ENCODE peak calls at places on chromosomes 13 and 19, in seven cellular contexts. M is astrocyte; E is myocyte; O is adipocyte; L is left ventricle myocardium superior; V is H9; U is stimulated activated CD4-positive, alpha-beta T cell treated with anti-CD3 and anti-CD28 coated beads, TNF-alpha, amount 100 ng/mL, for 4 hours. Z is an unnamed sample.

GRCh38 chr19:55385749-55386514 is at the start of gene RPL28:
- DNase-seq in M (peak; percentile 88), E (peak; percentile 99), O (peak; percentile 100), L (peak; percentile 98), V (peak; percentile 98), U (peak; percentile 95), Z (peak; percentile 96)

GRCh38 chr19:51259348-51260245 is 8.7 kb downstream of the SIGLECL1 start:
- DNase-seq in M (no peak), E (peak; percentile 52), O (peak; percentile 26), L (no peak), V (peak; percentile 54), U (peak; percentile 4), Z (peak; percentile 47)

GRCh38 chr13:38283346-38283745 is 66.3 kb upstream of the UFM1 start:
- DNase-seq in M (no peak), E (no peak), O (peak; percentile 12), L (no peak), V (no peak), U (no peak), Z (no peak)

GRCh38 chr19:5059191-5059579 is 90.3 kb downstream of the KDM4B start:
- DNase-seq in M (no peak), E (no peak), O (no peak), L (no peak), V (no peak), U (no peak), Z (no peak)

GRCh38 chr13:98535501-98536357 is 41.2 kb downstream of the STK24 start:
- DNase-seq in M (no peak), E (no peak), O (no peak), L (no peak), V (no peak), U (no peak), Z (no peak)

GRCh38 chr19:47790398-47790814 is 11.9 kb downstream of the SELENOW start:
- DNase-seq in M (peak; percentile 27), E (peak; percentile 71), O (peak; percentile 92), L (peak; percentile 90), V (peak; percentile 98), U (peak; percentile 82), Z (peak; percentile 88)

GRCh38 chr13:114285166-114285808 is 3.9 kb downstream of the UPF3A start:
- DNase-seq in M (peak; percentile 45), E (peak; percentile 27), O (no peak), L (no peak), V (no peak), U (no peak), Z (no peak)

GRCh38 chr19:50943074-50943828 is 9.6 kb downstream of the KLK5 start:
- DNase-seq in M (no peak), E (no peak), O (no peak), L (no peak), V (no peak), U (no peak), Z (no peak)

GRCh38 chr19:55369651-55370304 is 485 bp downstream of the IL11 start:
- DNase-seq in M (peak; percentile 68), E (peak; percentile 40), O (peak; percentile 83), L (no peak), V (peak; percentile 91), U (no peak), Z (peak; percentile 46)

GRCh38 chr13:110363009-110363408 is 55.9 kb downstream of the COL4A2 start:
- DNase-seq in M (no peak), E (no peak), O (no peak), L (no peak), V (peak; percentile 64), U (no peak), Z (no peak)

Z was measured in HEK293T.